ENCODE peak calls at places on chromosomes 16 and 17, in six cellular contexts. G is H1, V is K562, D is GM12878, T is GM12891, U is HepG2. S is an unnamed sample.

GRCh38 chr16:11038777-11039176 is 94.4 kb downstream of the CLEC16A start:
- DNase-seq in V (no peak), U (no peak), D (no peak), G (no peak), T (no peak), S (no peak)

GRCh38 chr16:82282662-82283061 is 112.6 kb upstream of the MPHOSPH6 start:
- DNase-seq in U (no peak), T (no peak), G (no peak), D (no peak), V (no peak), S (no peak)

GRCh38 chr16:67544844-67545664 is 16.4 kb downstream of the RIPOR1 start:
- DNase-seq in V (no peak), G (no peak), D (no peak), U (no peak), T (no peak), S (no peak)

GRCh38 chr17:81400154-81400938 is 5.1 kb downstream of the BAHCC1 start:
- DNase-seq in V (peak), U (no peak), D (no peak), T (no peak), G (peak), S (no peak)

GRCh38 chr17:60641126-60641525 is 36.5 kb upstream of the BCAS3 start:
- DNase-seq in T (no peak), G (no peak), D (no peak), U (no peak), V (no peak), S (no peak)

GRCh38 chr17:72724375-72724774 is 368.1 kb downstream of the SLC39A11 start:
- DNase-seq in T (no peak), G (no peak), U (no peak), V (no peak), D (no peak), S (no peak)

GRCh38 chr16:50950955-50951354 is 200.1 kb downstream of the SALL1 start:
- DNase-seq in T (no peak), D (no peak), V (no peak), G (no peak), U (no peak), S (no peak)

GRCh38 chr17:48262982-48263586 is 155.5 kb downstream of the SNX11 start:
- DNase-seq in G (no peak), V (peak), U (no peak), T (no peak), D (no peak), S (no peak)

GRCh38 chr16:85461814-85462404 is 151.2 kb upstream of the GSE1 start:
- DNase-seq in V (peak), U (no peak), T (no peak), D (no peak), G (peak), S (no peak)

GRCh38 chr17:16935786-16936185 is 36.1 kb downstream of the TNFRSF13B start:
- DNase-seq in U (no peak), D (no peak), G (no peak), T (no peak), V (no peak), S (no peak)

GRCh38 chr17:45702666-45703266 is 81.4 kb upstream of the CRHR1 start:
- DNase-seq in U (no peak), T (no peak), D (no peak), G (no peak), V (no peak), S (no peak)

GRCh38 chr16:57513371-57514102 is 22.8 kb downstream of the CCDC102A start:
- DNase-seq in G (no peak), D (no peak), V (no peak), U (no peak), T (no peak), S (no peak)

GRCh38 chr17:33240397-33240796 is 52.7 kb downstream of the ASIC2 start:
- DNase-seq in D (no peak), T (no peak), V (no peak), U (no peak), G (no peak), S (no peak)

GRCh38 chr16:48212033-48212432 is 32.1 kb upstream of the LONP2 start:
- DNase-seq in V (no peak), G (no peak), T (no peak), U (no peak), D (no peak), S (no peak)

GRCh38 chr17:75252039-75252816 is 9.2 kb downstream of the GGA3 start:
- DNase-seq in V (no peak), U (no peak), G (no peak), D (no peak), T (no peak), S (no peak)

GRCh38 chr17:69511244-69511643 is 96.7 kb downstream of the MAP2K6 start:
- DNase-seq in T (no peak), U (no peak), V (no peak), D (no peak), G (no peak), S (no peak)

GRCh38 chr17:28735242-28735722 is 6.7 kb downstream of the NEK8 start:
- DNase-seq in G (no peak), D (no peak), T (no peak), U (no peak), V (peak), S (no peak)

GRCh38 chr17:72349508-72350472 is 229.0 kb downstream of the SOX9 start:
- DNase-seq in U (no peak), D (no peak), V (no peak), G (no peak), T (no peak), S (no peak)

GRCh38 chr17:73710095-73710592 is 65.9 kb upstream of the SDK2 start:
- DNase-seq in D (peak), T (peak), V (peak), G (peak), U (peak), S (peak)

GRCh38 chr17:47278561-47278960 is 24.9 kb downstream of the ITGB3 start:
- DNase-seq in G (no peak), T (no peak), U (no peak), D (no peak), V (no peak), S (no peak)

GRCh38 chr16:797120-797420 is 3.5 kb downstream of the GNG13 start:
- DNase-seq in T (no peak), D (no peak), V (peak), G (peak), U (no peak), S (no peak)

GRCh38 chr16:86631441-86631840 is 53.1 kb downstream of the FOXL1 start:
- DNase-seq in D (no peak), G (no peak), V (no peak), U (no peak), T (no peak), S (no peak)

GRCh38 chr16:73010150-73010676 is 37.7 kb downstream of the ZFHX3 start:
- DNase-seq in T (no peak), V (no peak), G (no peak), D (no peak), U (no peak), S (no peak)

GRCh38 chr16:63776437-63776836 is 1345.4 kb downstream of the CDH11 start:
- DNase-seq in T (no peak), U (no peak), D (no peak), G (no peak), V (no peak), S (no peak)

GRCh38 chr17:60356947-60357346 is 35.0 kb downstream of the USP32 start:
- DNase-seq in V (no peak), D (no peak), U (no peak), G (no peak), T (no peak), S (no peak)

GRCh38 chr16:28878083-28878926 is at the start of gene ATP2A1:
- DNase-seq in T (no peak), U (no peak), G (no peak), D (no peak), V (no peak), S (no peak)

GRCh38 chr16:11232852-11233726 is 22.9 kb downstream of the SOCS1 start:
- DNase-seq in G (peak), V (peak), U (no peak), T (peak), D (no peak), S (peak)

GRCh38 chr17:4026255-4026654 is 62.0 kb upstream of the ATP2A3 start:
- DNase-seq in D (no peak), G (no peak), T (no peak), V (no peak), U (no peak), S (no peak)

GRCh38 chr16:69566437-69567030 is 768 bp downstream of the NFAT5 start:
- DNase-seq in G (peak), T (peak), U (peak), D (no peak), V (peak), S (peak)

GRCh38 chr16:29230671-29231091 is 175.8 kb downstream of the NPIPB11 start:
- DNase-seq in G (peak), D (no peak), V (no peak), U (no peak), T (no peak), S (no peak)

GRCh38 chr17:46003907-46004748 is 5.1 kb downstream of the STH start:
- DNase-seq in V (no peak), T (no peak), U (peak), D (no peak), G (no peak), S (no peak)

GRCh38 chr17:17767096-17767470 is 69.7 kb downstream of the SREBF1 start:
- DNase-seq in T (no peak), V (no peak), G (no peak), U (no peak), D (no peak), S (no peak)

GRCh38 chr17:79513805-79514535 is 96.9 kb downstream of the RBFOX3 start:
- DNase-seq in U (no peak), D (no peak), G (no peak), V (peak), T (no peak), S (no peak)

GRCh38 chr16:81823111-81823510 is 44.0 kb downstream of the PLCG2 start:
- DNase-seq in G (peak), D (no peak), V (no peak), T (no peak), U (no peak), S (no peak)

GRCh38 chr17:61687769-61688168 is 96.8 kb upstream of the NACA2 start:
- DNase-seq in V (no peak), U (no peak), D (no peak), T (no peak), G (no peak), S (no peak)

DNA sequence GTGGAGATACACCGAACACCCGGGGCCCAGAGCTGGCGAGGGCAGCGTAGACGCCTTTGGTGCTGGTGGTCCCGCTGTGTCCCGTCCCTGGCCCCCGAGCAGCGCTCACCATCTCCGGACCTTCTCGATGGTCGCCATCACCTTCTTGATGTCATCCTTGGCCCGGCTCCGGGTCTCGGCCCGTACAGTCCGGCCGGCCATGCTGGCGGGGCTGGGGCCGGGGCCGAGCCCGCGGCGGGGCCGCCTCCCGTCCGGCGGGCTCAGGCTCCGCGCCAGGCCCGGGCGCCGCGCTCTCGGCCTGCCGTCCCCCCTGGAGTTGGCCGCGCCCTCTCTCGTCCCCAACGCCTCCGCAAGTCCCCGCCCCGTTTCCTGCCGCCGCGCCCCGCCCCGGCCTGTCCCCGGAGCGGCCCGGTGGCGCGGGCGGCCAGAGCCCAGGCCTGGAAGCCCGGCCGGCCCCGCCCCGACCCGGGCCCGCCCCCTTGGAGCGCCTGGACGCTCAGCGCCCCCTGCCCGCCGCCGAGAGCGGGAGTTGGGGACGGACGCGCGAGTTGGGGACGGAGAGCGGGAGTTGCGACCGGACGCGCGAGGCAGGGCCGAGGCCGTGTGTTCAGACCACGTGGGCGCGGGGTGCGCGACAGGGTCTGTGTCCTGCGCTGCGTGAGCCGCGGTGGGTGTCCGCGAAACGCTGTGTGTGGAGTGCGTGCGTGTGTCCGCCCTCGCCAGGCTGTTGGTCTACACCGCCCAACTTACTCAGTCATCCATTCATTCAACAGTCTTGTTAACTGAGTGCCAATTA is at the start of gene BCL7C:
- DNase-seq in T (peak), G (peak), V (peak), U (peak), D (no peak), S (peak)
- TF ChIP-seq POLR2AphosphoS5 in T (no peak), G (peak), V (peak), U (peak), D (no peak), S (no peak)

GRCh38 chr17:67663445-67663844 is 54.3 kb upstream of the NOL11 start:
- DNase-seq in U (no peak), D (no peak), T (no peak), G (no peak), V (no peak), S (no peak)
- TF ChIP-seq TAF1 in U (no peak), D (no peak), T (no peak), G (no peak), V (no peak), S (no peak)

DNA sequence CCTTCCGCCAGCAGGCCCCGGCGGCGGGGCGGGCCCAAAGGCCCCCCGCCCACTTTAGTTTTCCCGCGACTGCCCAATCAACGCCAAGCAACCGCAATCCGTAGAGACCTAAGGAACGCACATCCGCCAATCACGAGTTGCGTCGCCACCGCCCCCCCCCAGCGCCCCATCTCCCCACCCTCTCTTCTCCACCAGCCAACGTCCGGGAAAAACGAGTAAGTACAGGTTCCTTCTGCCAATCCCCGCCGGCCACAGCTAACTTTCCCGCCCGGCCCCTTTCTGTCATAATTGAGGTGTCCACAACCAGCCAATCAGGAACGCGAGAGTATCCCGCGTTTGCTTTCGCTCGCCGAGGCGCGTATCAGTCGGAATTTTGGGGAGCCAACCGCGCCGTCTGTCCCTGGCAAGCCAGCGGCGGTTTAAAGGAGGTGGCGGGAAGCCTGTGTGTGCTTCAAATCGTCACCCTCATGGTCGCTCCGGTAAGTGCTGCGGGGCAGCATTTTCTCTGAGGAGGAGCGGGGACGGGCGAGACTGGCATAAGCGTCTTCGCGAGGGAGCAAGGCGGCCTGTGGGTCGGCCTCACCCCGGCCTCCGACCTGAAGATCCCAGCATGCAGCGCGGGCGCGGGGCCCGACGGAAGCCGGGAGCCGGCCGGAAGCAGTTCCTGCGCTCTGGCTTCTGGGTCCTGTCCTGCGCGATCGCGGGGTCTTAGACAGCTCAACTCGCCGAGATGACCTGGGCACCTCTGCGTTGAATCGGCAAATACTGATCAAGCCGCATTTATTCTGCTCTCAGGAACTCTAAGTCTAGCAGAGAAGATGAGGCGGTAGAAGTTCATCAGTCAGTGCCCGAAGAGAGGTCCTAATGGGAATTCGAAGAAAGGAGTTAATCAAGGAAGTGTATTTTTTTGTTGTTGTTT is at the start of gene MIS12:
- DNase-seq in U (peak), D (peak), T (peak), V (peak), G (peak), S (peak)
- TF ChIP-seq POLR2A in U (peak), D (peak), T (peak), V (peak), G (peak), S (peak)

DNA sequence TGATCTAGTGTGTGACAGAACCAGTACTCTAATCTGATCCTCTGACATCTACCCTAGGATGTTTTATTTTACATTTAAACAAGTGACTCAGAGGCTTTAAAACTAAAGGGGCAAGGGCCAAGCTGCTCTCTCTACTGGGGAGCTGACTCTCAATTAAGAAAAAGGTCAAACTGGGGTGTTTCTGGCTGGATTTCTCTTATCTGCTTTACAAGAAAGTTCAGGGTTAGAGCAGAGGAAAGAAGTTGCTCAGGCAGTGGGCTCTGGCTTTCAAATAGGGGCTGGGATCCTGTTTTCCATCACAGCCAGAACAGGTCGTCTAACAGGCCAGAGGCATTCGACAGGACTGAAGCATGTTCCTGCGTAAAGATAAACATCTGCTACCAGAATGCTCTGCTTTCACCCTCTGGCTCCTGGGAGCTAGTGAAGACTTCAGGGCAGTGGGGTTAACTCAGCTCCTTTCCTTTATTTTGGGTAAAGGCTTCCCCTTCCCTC is 8.5 kb downstream of the MMP28 start:
- DNase-seq in U (no peak), T (no peak), G (no peak), V (no peak), D (no peak), S (no peak)
- TF ChIP-seq POLR2AphosphoS5 in U (no peak), T (no peak), G (no peak), V (no peak), D (no peak), S (no peak)

GRCh38 chr17:2621241-2621640 is 27.8 kb downstream of the PAFAH1B1 start:
- DNase-seq in D (no peak), G (no peak), U (no peak), V (no peak), T (no peak), S (no peak)

GRCh38 chr17:2624292-2624731 is 30.9 kb downstream of the PAFAH1B1 start:
- DNase-seq in D (peak), V (no peak), U (no peak), G (no peak), T (no peak), S (no peak)
- TF ChIP-seq TAF1 in D (no peak), V (no peak), U (no peak), G (no peak), T (no peak), S (no peak)

DNA sequence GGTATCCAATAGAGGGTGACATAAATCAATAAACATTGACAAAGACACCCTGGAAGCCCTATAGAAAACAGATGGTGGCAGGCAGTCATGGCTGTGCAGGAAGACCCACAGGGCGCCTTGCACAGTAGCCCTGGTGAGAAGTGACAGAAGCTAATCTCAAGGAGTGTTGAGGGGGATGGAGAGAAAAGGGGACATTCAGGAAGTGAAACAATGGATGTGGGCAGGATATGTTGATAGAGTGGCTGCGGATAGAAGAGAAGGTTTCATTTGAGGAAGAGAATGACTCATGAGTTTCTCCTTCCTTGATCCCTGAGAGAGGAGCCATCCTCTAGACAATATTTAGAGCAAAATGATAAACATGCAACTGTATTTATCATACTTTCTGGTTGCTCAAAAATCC is 468.8 kb upstream of the HSBP1 start:
- DNase-seq in G (no peak), D (no peak), T (no peak), V (no peak), U (no peak), S (no peak)
- TF ChIP-seq POLR2A in G (no peak), D (no peak), T (no peak), V (no peak), U (no peak), S (no peak)

GRCh38 chr17:40342575-40343058 is 21.9 kb downstream of the GJD3 start:
- DNase-seq in V (no peak), D (no peak), T (no peak), U (no peak), G (peak), S (no peak)

GRCh38 chr17:40345161-40346034 is 19.1 kb downstream of the GJD3 start:
- DNase-seq in T (no peak), G (peak), D (no peak), V (peak), U (peak), S (no peak)

GRCh38 chr17:40344321-40345160 is 20.0 kb downstream of the GJD3 start:
- DNase-seq in G (peak), V (no peak), U (no peak), T (no peak), D (no peak), S (no peak)

GRCh38 chr17:40341808-40342574 is 22.5 kb downstream of the GJD3 start:
- DNase-seq in V (peak), T (no peak), G (peak), U (peak), D (no peak), S (no peak)

GRCh38 chr17:40343126-40344119 is 21.1 kb downstream of the GJD3 start:
- DNase-seq in T (no peak), U (no peak), D (no peak), G (no peak), V (no peak), S (no peak)
- TF ChIP-seq POLR2AphosphoS5 in T (no peak), U (no peak), D (no peak), G (no peak), V (no peak), S (no peak)

GRCh38 chr17:43360376-43360738 is 38.4 kb upstream of the ARL4D start:
- DNase-seq in T (no peak), V (no peak), G (no peak), D (no peak), U (peak), S (no peak)
- TF ChIP-seq TAF1 in T (no peak), V (no peak), G (no peak), D (no peak), U (no peak), S (no peak)

GRCh38 chr17:64147110-64148016 is 17.4 kb upstream of the ERN1 start:
- DNase-seq in D (no peak), U (peak), G (no peak), T (no peak), V (no peak), S (no peak)

GRCh38 chr17:64149196-64149595 is 19.3 kb upstream of the ERN1 start:
- DNase-seq in V (no peak), T (no peak), D (no peak), U (no peak), G (no peak), S (no peak)

GRCh38 chr17:64146418-64147109 is 16.6 kb upstream of the ERN1 start:
- DNase-seq in V (no peak), U (peak), T (no peak), G (peak), D (no peak), S (peak)

GRCh38 chr17:64148699-64149098 is 18.8 kb upstream of the ERN1 start:
- DNase-seq in G (no peak), V (no peak), U (no peak), D (no peak), T (no peak), S (no peak)

GRCh38 chr17:64148017-64148631 is 18.2 kb upstream of the ERN1 start:
- DNase-seq in T (no peak), D (no peak), U (peak), G (no peak), V (no peak), S (no peak)
- TF ChIP-seq POLR2A in T (no peak), D (no peak), U (no peak), G (no peak), V (peak), S (peak)